ENCODE peak calls at places on chromosome 19, in nine cellular contexts. X, Q, C, H, O, D, N, U and F are unnamed samples. For H3K4me1, the result is how much of the 10 kb centered on the place peaks cover.

GRCh38 chr19:38032951-38033350 is 125.9 kb downstream of the SIPA1L3 start:
- DNase-seq in C (no peak), U (no peak), N (no peak), O (no peak), H (no peak), X (no peak), D (no peak), Q (no peak), F (no peak)

GRCh38 chr19:12000152-12000981 is 35.1 kb downstream of the ZNF433 start:
- DNase-seq in O (no peak), D (no peak), N (no peak), H (no peak), C (no peak), X (no peak), U (no peak), Q (no peak), F (no peak)

GRCh38 chr19:50893047-50893737 is 18.0 kb downstream of the KLK4 start:
- DNase-seq in H (no peak), O (no peak), C (no peak), N (peak), U (no peak), Q (no peak), D (no peak), X (no peak), F (no peak)

GRCh38 chr19:50494186-50495019 is 16.6 kb downstream of the JOSD2 start:
- DNase-seq in U (no peak), O (no peak), N (no peak), Q (no peak), C (no peak), H (no peak), X (no peak), D (no peak), F (no peak)

GRCh38 chr19:45200614-45201013 is 22.0 kb downstream of the BLOC1S3 start:
- DNase-seq in C (no peak), O (no peak), Q (no peak), X (peak), H (no peak), N (peak), D (no peak), U (no peak), F (no peak)

GRCh38 chr19:10111405-10111811 is at the start of gene P2RY11:
- DNase-seq in O (no peak), D (no peak), Q (no peak), U (peak), X (no peak), H (no peak), C (peak), N (no peak), F (no peak)

GRCh38 chr19:10699650-10700335 is 1.4 kb upstream of the QTRT1 start:
- DNase-seq in Q (peak), H (no peak), X (no peak), N (peak), U (peak), C (no peak), O (peak), D (no peak), F (no peak)

GRCh38 chr19:13117772-13118423 is at the start of gene NACC1:
- DNase-seq in U (peak), H (no peak), Q (peak), D (peak), C (no peak), N (peak), X (peak), O (peak), F (peak)

GRCh38 chr19:15091918-15092753 is 10.1 kb downstream of the OR1I1 start:
- DNase-seq in N (peak), C (no peak), X (peak), Q (peak), D (no peak), O (no peak), H (no peak), U (peak), F (no peak)

GRCh38 chr19:55486971-55487883 is 1.0 kb upstream of the SSC5D start:
- DNase-seq in U (peak), D (peak), X (no peak), N (peak), C (no peak), Q (no peak), O (no peak), H (no peak), F (peak)

GRCh38 chr19:51830263-51830662 is 35.3 kb downstream of the FPR3 start:
- DNase-seq in N (no peak), X (no peak), D (no peak), Q (no peak), C (no peak), O (no peak), H (no peak), U (peak), F (no peak)

GRCh38 chr19:50357178-50358100 is 8.0 kb downstream of the NAPSA start:
- DNase-seq in O (peak), C (no peak), H (peak), U (peak), X (peak), D (peak), N (peak), Q (peak), F (peak)

GRCh38 chr19:37931941-37932655 is 25.1 kb downstream of the SIPA1L3 start:
- DNase-seq in U (peak), O (peak), N (peak), X (peak), Q (no peak), D (peak), C (no peak), H (no peak), F (peak)

GRCh38 chr19:58361900-58362271 is 665 bp downstream of the ZNF497 start:
- DNase-seq in N (no peak), H (no peak), C (no peak), Q (no peak), O (peak), X (peak), U (no peak), D (no peak), F (no peak)

GRCh38 chr19:11881151-11881800 is 6.3 kb upstream of the ZNF69 start:
- DNase-seq in D (peak), H (no peak), Q (peak), U (peak), X (peak), C (no peak), O (peak), N (peak), F (peak)

GRCh38 chr19:5956728-5957127 is 21.2 kb downstream of the RANBP3 start:
- DNase-seq in U (no peak), Q (no peak), C (no peak), H (no peak), D (no peak), X (no peak), O (no peak), N (no peak), F (no peak)

GRCh38 chr19:51702103-51702753 is 9.1 kb downstream of the SPACA6 start:
- DNase-seq in D (peak), U (peak), Q (no peak), C (no peak), O (peak), H (peak), N (peak), X (peak), F (peak)

GRCh38 chr19:6524326-6524725 is 6.5 kb upstream of the TNFSF9 start:
- DNase-seq in C (no peak), Q (no peak), U (no peak), H (no peak), D (no peak), N (no peak), X (no peak), O (no peak), F (no peak)

GRCh38 chr19:40721936-40722661 is 5.2 kb downstream of the ITPKC start:
- DNase-seq in D (no peak), Q (no peak), N (no peak), O (no peak), U (no peak), X (no peak), H (no peak), C (no peak), F (no peak)

DNA sequence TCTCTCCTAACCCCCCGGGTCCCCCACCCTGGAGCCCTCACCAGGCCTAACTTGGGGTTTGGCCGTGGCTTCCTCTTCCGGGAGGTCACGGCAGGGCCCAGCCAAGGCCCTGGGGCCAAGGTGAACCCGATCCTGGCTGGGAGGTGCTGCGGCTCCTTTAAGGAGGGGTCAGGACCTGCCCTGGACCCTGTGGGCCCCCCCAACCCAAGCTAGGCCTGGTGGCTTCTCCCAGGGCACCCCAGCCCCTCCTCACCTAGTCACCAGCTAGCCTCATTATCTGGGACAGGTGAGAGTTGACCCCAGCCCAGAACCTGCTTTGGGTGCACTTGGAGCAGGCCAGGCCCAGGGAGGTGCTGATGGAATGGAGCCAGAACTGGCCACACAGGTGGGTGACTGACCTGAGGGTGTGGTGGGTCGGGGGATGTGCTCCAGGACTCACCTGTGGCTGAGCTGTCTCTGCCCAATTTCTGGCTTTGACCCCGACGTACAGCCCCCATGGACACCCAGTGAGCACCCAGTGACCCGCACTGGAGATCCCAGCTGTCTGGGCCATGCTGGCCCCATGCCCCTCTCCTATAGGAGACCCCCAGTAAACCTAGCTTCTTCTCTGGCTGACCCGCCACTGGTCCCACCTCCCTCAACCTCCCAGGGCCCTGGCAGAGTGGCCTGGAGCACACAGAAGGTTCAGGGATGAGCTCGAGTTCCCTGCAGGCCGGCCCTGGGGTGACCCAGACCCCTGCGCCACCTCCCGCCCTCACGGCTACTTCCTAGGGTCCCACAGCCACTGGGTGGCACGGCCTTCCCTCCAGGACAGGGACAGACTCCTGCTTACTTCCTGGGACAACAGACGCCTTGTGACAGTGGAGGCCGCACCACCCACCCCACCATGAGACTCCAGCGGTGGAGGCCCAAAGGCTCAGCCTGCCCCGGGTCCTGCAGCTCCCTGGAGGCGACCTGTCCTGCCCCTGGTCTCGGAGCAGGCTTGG is 6.7 kb upstream of the MKNK2 start:
- DNase-seq in Q (no peak), D (no peak), O (no peak), C (no peak), N (no peak), X (no peak), H (no peak), U (no peak), F (no peak)
- H3K4me1 ChIP-seq in Q (half or more), D (half or more), O (under half), C (half or more), N (under half), X (half or more), H (half or more), U (half or more), F (under half)

DNA sequence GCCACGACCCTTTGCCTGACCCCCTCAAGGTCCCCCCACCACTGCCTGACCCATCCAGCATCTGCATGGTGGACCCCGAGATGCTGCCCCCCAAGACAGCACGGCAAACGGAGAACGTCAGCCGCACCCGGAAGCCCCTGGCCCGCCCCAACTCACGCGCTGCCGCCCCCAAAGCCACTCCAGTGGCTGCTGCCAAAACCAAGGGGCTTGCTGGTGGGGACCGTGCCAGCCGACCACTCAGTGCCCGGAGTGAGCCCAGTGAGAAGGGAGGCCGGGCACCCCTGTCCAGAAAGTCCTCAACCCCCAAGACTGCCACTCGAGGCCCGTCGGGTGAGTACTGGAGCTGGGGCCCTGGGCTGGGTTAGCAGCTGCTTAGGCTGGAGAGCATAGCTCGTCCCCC is 8.6 kb downstream of the MAP1S start:
- DNase-seq in X (no peak), D (no peak), H (no peak), O (no peak), N (no peak), U (no peak), Q (no peak), C (no peak), F (no peak)
- H3K4me1 ChIP-seq in X (under half), D (under half), H (under half), O (under half), N (under half), U (under half), Q (under half), C (under half), F (under half)

DNA sequence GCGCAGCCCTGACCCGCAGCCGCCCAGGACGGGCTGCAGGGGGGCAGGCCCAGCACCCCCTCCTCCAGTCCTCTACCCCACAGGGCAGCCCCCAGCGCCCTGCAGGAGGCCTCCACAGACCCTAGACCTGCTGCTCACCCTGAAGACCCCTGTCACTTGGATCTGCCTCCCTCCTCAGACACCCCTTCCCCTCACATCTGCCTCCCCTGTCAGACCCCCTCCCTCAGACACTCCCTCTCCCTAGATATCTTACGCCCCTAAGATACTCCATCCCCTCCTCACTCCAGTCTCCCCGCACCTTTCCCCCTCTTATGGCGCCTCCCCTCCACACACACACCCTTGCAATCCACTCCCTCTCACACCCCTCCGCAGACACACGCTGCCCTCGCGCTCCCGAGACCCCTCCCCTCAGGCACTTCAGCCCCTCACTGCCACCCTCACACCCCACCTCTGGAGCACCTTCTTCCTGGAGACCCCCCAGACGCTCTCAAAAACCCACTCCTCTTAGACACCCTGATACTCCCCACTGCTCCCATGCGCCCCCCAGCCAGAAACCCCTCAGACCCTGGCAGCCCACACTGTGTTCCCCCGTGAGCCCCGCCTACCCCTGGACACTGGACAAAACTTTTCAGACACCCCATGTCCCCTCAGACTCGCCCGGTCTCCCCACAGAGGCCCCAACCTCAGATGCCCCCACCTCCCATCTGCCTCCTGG is 14.6 kb downstream of the ERFL start:
- DNase-seq in C (no peak), X (no peak), D (no peak), N (no peak), O (no peak), H (no peak), Q (no peak), U (no peak), F (no peak)
- H3K4me1 ChIP-seq in C (under half), X (under half), D (under half), N (under half), O (under half), H (under half), Q (half or more), U (under half), F (under half)

GRCh38 chr19:2527716-2528115 is 51.8 kb downstream of the GADD45B start:
- DNase-seq in O (no peak), D (no peak), X (no peak), N (no peak), H (no peak), U (no peak), C (no peak), Q (no peak), F (no peak)

GRCh38 chr19:2528543-2529173 is 52.7 kb downstream of the GADD45B start:
- DNase-seq in U (no peak), H (no peak), C (no peak), D (no peak), X (no peak), Q (no peak), N (no peak), O (peak), F (no peak)

GRCh38 chr19:2524840-2525723 is 49.2 kb downstream of the GADD45B start:
- DNase-seq in N (peak), D (peak), O (no peak), C (no peak), X (no peak), Q (no peak), U (no peak), H (no peak), F (no peak)

GRCh38 chr19:2529473-2529918 is 53.6 kb downstream of the GADD45B start:
- DNase-seq in Q (no peak), C (no peak), H (no peak), D (no peak), O (no peak), U (no peak), N (no peak), X (no peak), F (no peak)

DNA sequence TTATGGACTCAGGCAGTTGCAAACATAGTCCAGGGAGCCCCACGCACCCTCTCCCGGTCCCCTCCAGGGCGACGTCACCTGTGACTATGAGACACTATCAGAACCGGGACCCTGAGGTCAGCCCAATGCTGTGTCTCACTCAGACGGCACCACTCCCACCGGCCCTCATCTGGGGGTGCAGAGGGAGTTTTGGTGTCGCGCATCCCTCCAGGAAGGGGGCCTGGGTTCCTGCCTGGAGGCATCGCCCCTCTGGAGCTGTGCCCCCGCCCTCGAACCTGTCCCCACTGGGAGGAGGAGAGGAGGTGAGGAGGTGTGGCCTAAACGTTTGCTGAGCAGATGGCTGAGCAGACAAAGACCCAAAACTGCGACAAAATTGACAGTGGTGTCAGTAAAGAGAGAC is 51.2 kb downstream of the GADD45B start:
- DNase-seq in X (no peak), U (no peak), Q (no peak), O (no peak), N (no peak), D (no peak), H (no peak), C (no peak), F (no peak)
- H3K4me1 ChIP-seq in X (under half), U (under half), Q (under half), O (under half), N (under half), D (under half), H (under half), C (under half), F (under half)